ENCODE peak calls at places on chromosomes 5 and 9, in four cellular contexts. One of them, this sample, is unnamed.

GRCh38 chr5:95393279-95393678 is 2.1 kb downstream of the FAM81B start:
- DNase-seq in CD8-positive, alpha-beta T cell: no peak
- DNase-seq in endodermal cell: no peak
- DNase-seq in effector memory CD4-positive, alpha-beta T cell: no peak
- DNase-seq in this sample: no peak

GRCh38 chr5:107385701-107386100 is 285.0 kb downstream of the EFNA5 start:
- DNase-seq in CD8-positive, alpha-beta T cell: no peak
- DNase-seq in effector memory CD4-positive, alpha-beta T cell: no peak
- DNase-seq in endodermal cell: no peak
- DNase-seq in this sample: no peak

GRCh38 chr5:96434201-96434645 is 1.2 kb upstream of the PCSK1 start:
- DNase-seq in CD8-positive, alpha-beta T cell: peak
- DNase-seq in effector memory CD4-positive, alpha-beta T cell: no peak
- DNase-seq in endodermal cell: peak
- DNase-seq in this sample: peak

GRCh38 chr5:151694035-151694485 is 7.3 kb upstream of the SPARC start:
- DNase-seq in endodermal cell: no peak
- DNase-seq in effector memory CD4-positive, alpha-beta T cell: no peak
- DNase-seq in CD8-positive, alpha-beta T cell: no peak
- DNase-seq in this sample: no peak

GRCh38 chr9:83401328-83401895 is 136.8 kb downstream of the FRMD3 start:
- DNase-seq in effector memory CD4-positive, alpha-beta T cell: no peak
- DNase-seq in endodermal cell: no peak
- DNase-seq in CD8-positive, alpha-beta T cell: no peak
- DNase-seq in this sample: no peak

GRCh38 chr5:9519537-9519936 is 26.3 kb downstream of the SEMA5A start:
- DNase-seq in effector memory CD4-positive, alpha-beta T cell: no peak
- DNase-seq in endodermal cell: no peak
- DNase-seq in CD8-positive, alpha-beta T cell: no peak
- DNase-seq in this sample: no peak

GRCh38 chr5:145668714-145669113 is 166.4 kb downstream of the PRELID2 start:
- DNase-seq in effector memory CD4-positive, alpha-beta T cell: no peak
- DNase-seq in CD8-positive, alpha-beta T cell: no peak
- DNase-seq in endodermal cell: no peak
- DNase-seq in this sample: no peak

GRCh38 chr5:171579849-171580505 is 160.5 kb downstream of the FGF18 start:
- DNase-seq in endodermal cell: no peak
- DNase-seq in effector memory CD4-positive, alpha-beta T cell: no peak
- DNase-seq in CD8-positive, alpha-beta T cell: no peak
- DNase-seq in this sample: no peak

GRCh38 chr5:141513021-141513626 is 24.2 kb downstream of the PCDHGC5 start:
- DNase-seq in effector memory CD4-positive, alpha-beta T cell: no peak
- DNase-seq in CD8-positive, alpha-beta T cell: no peak
- DNase-seq in endodermal cell: peak
- DNase-seq in this sample: no peak

GRCh38 chr5:42992035-42992570 is 48.0 kb downstream of the ANXA2R start:
- DNase-seq in endodermal cell: peak
- DNase-seq in CD8-positive, alpha-beta T cell: peak
- DNase-seq in effector memory CD4-positive, alpha-beta T cell: peak
- DNase-seq in this sample: peak

GRCh38 chr5:42989198-42989597 is 50.9 kb downstream of the ANXA2R start:
- DNase-seq in effector memory CD4-positive, alpha-beta T cell: no peak
- DNase-seq in endodermal cell: no peak
- DNase-seq in CD8-positive, alpha-beta T cell: no peak
- DNase-seq in this sample: no peak

GRCh38 chr5:42991477-42992034 is 48.6 kb downstream of the ANXA2R start:
- DNase-seq in effector memory CD4-positive, alpha-beta T cell: no peak
- DNase-seq in CD8-positive, alpha-beta T cell: no peak
- DNase-seq in endodermal cell: peak
- DNase-seq in this sample: no peak

GRCh38 chr5:42988568-42988967 is 51.6 kb downstream of the ANXA2R start:
- DNase-seq in effector memory CD4-positive, alpha-beta T cell: no peak
- DNase-seq in CD8-positive, alpha-beta T cell: no peak
- DNase-seq in endodermal cell: no peak
- DNase-seq in this sample: no peak

GRCh38 chr5:42990892-42991291 is 49.2 kb downstream of the ANXA2R start:
- DNase-seq in endodermal cell: no peak
- DNase-seq in effector memory CD4-positive, alpha-beta T cell: no peak
- DNase-seq in CD8-positive, alpha-beta T cell: no peak
- DNase-seq in this sample: no peak
- H3K4me3 ChIP-seq in endodermal cell: no peak
- H3K4me3 ChIP-seq in effector memory CD4-positive, alpha-beta T cell: peak
- H3K4me3 ChIP-seq in CD8-positive, alpha-beta T cell: peak
- H3K4me3 ChIP-seq in this sample: no peak

GRCh38 chr9:12813533-12813932 is 38.7 kb downstream of the LURAP1L start:
- DNase-seq in effector memory CD4-positive, alpha-beta T cell: no peak
- DNase-seq in endodermal cell: no peak
- DNase-seq in CD8-positive, alpha-beta T cell: no peak
- DNase-seq in this sample: no peak
- H3K4me3 ChIP-seq in effector memory CD4-positive, alpha-beta T cell: no peak
- H3K4me3 ChIP-seq in endodermal cell: no peak
- H3K4me3 ChIP-seq in CD8-positive, alpha-beta T cell: no peak
- H3K4me3 ChIP-seq in this sample: no peak

GRCh38 chr9:124045830-124046177 is 34.2 kb downstream of the LHX2 start:
- DNase-seq in CD8-positive, alpha-beta T cell: no peak
- DNase-seq in effector memory CD4-positive, alpha-beta T cell: no peak
- DNase-seq in endodermal cell: no peak
- DNase-seq in this sample: no peak
- H3K4me3 ChIP-seq in CD8-positive, alpha-beta T cell: no peak
- H3K4me3 ChIP-seq in effector memory CD4-positive, alpha-beta T cell: no peak
- H3K4me3 ChIP-seq in endodermal cell: no peak
- H3K4me3 ChIP-seq in this sample: no peak

DNA sequence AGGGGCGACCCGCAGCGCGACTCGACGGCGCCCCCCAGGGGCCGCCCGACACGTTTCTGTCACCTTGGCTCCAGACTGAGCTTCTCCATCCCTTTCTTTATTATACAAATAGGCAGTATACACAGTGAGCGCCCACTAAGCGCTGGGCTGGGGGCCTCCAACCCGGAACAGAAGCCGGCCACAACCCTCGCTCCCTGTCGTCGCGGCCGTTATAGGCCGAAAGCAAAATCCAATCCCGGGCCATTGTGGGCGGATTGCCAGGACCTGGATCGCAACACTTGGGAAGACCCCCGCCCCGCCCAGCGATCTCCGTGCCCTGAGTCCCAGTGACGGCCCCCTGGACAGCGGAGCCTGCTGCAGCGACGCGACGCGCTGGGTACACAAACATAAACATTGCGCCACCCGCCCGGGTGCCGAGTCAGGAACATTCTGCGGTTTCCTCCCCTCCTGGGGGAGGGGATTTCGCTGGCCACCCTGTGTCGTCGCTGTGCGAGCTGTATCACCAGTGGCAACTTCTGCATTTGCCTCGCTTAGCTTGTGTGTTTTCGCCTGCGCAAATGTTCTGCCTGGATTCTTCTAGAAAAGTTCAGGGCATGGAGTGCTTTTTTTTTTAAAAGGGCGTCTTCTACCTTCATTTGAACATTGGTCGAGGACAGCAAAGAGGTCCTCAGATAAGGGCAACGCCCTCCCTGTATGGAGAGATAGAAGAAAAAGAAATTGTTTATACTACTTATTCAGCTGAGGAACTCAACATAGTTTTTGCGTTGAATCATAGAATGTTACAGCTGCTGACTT is 1.3 kb upstream of the DUSP1 start:
- DNase-seq in effector memory CD4-positive, alpha-beta T cell: peak
- DNase-seq in endodermal cell: peak
- DNase-seq in CD8-positive, alpha-beta T cell: peak
- DNase-seq in this sample: peak
- H3K4me3 ChIP-seq in effector memory CD4-positive, alpha-beta T cell: peak
- H3K4me3 ChIP-seq in endodermal cell: peak
- H3K4me3 ChIP-seq in CD8-positive, alpha-beta T cell: peak
- H3K4me3 ChIP-seq in this sample: peak